ENCODE peak calls at places on chromosome 2, in four cellular contexts. C is MM.1S, G is cardiac muscle cell, M is tibial artery. T is an unnamed sample.

GRCh38 chr2:14427982-14428567 is 204.4 kb upstream of the LRATD1 start:
- DNase-seq in C (no peak), G (no peak), M (peak), T (no peak)

GRCh38 chr2:241777686-241778627 is 1.3 kb downstream of the GAL3ST2 start:
- DNase-seq in C (no peak), G (no peak), M (no peak), T (no peak)

GRCh38 chr2:72127401-72128058 is 20.1 kb downstream of the CYP26B1 start:
- DNase-seq in C (no peak), G (no peak), M (no peak), T (no peak)

GRCh38 chr2:208373460-208374089 is 33.0 kb upstream of the PTH2R start:
- DNase-seq in C (peak), G (peak), M (peak), T (peak)

GRCh38 chr2:8653485-8653884 is 28.4 kb upstream of the ID2 start:
- DNase-seq in C (no peak), G (no peak), M (peak), T (no peak)

GRCh38 chr2:224954980-224955379 is 87.3 kb downstream of the DOCK10 start:
- DNase-seq in C (no peak), G (no peak), M (no peak), T (no peak)

GRCh38 chr2:182522930-182523541 is 96.2 kb upstream of the PDE1A start:
- DNase-seq in C (no peak), G (no peak), M (no peak), T (no peak)

GRCh38 chr2:153100139-153100538 is 378.4 kb downstream of the RPRM start:
- DNase-seq in C (no peak), G (peak), M (no peak), T (no peak)

GRCh38 chr2:129862668-129863067 is 116.8 kb upstream of the RAB6C start:
- DNase-seq in C (no peak), G (no peak), M (no peak), T (no peak)

GRCh38 chr2:237590272-237591020 is at the start of gene RAB17:
- DNase-seq in C (no peak), G (no peak), M (no peak), T (no peak)

GRCh38 chr2:217010173-217010572 is 150.3 kb upstream of the TNP1 start:
- DNase-seq in C (no peak), G (no peak), M (no peak), T (no peak)

GRCh38 chr2:240284503-240285259 is 144.2 kb upstream of the OTOS start:
- DNase-seq in C (no peak), G (no peak), M (no peak), T (no peak)

GRCh38 chr2:233165895-233166661 is 85.4 kb upstream of the ATG16L1 start:
- DNase-seq in C (no peak), G (no peak), M (peak), T (no peak)

GRCh38 chr2:112692496-112692911 is 28.3 kb upstream of the NT5DC4 start:
- DNase-seq in C (peak), G (no peak), M (no peak), T (no peak)

GRCh38 chr2:43123486-43123885 is 102.9 kb downstream of the ZFP36L2 start:
- DNase-seq in C (no peak), G (no peak), M (no peak), T (no peak)

GRCh38 chr2:105761931-105762515 is 17.3 kb downstream of the NCK2 start:
- DNase-seq in C (no peak), G (no peak), M (no peak), T (no peak)

GRCh38 chr2:133525751-133526467 is 42.4 kb downstream of the NCKAP5 start:
- DNase-seq in C (no peak), G (no peak), M (no peak), T (no peak)

GRCh38 chr2:162676515-162676914 is 162.1 kb downstream of the KCNH7 start:
- DNase-seq in C (peak), G (no peak), M (no peak), T (no peak)

GRCh38 chr2:108621689-108622681 is 87.7 kb downstream of the LIMS1 start:
- DNase-seq in C (no peak), G (no peak), M (no peak), T (no peak)
- H3K4me3 ChIP-seq in C (peak), G (no peak), M (no peak), T (no peak)

DNA sequence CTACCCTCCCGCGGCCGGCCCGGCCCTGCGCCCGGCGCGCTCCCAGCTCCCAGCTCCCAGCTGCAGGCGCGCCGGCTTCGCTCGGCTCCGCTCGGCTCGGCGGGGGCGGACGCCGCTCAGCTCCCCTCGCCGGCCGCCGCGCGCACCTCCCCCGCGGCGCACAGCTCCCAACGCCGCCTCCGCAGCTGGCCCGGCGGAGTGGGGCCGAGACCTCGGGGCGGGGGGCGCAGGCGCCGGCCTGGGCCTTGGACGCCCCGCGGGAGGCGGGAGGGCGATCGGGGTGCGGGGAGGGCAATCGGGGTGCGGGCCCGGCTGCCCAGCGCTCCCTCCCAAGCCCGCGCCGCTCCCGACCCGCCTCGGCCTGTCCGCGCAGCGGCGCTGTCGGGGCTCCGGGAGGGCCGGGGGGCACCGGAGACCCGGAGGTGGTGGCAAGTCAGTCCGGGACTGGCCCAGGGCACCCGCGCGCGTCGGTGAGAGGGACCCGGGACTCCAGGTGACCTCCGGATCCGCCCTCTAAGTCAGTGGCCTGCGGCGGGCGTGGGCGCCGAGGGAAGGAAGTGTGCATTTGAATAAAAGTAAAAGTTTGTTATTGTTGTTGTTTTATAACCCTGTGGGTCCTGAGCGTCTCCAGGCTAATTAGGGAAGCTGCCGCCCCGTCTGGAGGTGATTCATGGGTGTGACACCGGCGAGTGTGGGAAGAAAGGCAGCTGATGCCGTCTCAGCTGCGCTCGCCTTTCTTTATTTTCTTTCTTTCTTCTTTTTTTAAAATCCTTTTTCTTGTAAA is at the start of gene CRACDL:
- DNase-seq in C (no peak), G (peak), M (no peak), T (no peak)
- TF ChIP-seq CTCF in C (no peak), G (no peak), M (no peak), T (no peak)

GRCh38 chr2:15974565-15975260 is 34.4 kb downstream of the MYCN start:
- DNase-seq in C (no peak), G (no peak), M (no peak), T (no peak)
- H3K4me3 ChIP-seq in C (no peak), G (no peak), M (no peak), T (no peak)

GRCh38 chr2:165558832-165559231 is 89.3 kb downstream of the CSRNP3 start:
- DNase-seq in C (no peak), G (no peak), M (no peak), T (no peak)
- TF ChIP-seq CTCF in C (peak), G (no peak), M (no peak), T (no peak)

DNA sequence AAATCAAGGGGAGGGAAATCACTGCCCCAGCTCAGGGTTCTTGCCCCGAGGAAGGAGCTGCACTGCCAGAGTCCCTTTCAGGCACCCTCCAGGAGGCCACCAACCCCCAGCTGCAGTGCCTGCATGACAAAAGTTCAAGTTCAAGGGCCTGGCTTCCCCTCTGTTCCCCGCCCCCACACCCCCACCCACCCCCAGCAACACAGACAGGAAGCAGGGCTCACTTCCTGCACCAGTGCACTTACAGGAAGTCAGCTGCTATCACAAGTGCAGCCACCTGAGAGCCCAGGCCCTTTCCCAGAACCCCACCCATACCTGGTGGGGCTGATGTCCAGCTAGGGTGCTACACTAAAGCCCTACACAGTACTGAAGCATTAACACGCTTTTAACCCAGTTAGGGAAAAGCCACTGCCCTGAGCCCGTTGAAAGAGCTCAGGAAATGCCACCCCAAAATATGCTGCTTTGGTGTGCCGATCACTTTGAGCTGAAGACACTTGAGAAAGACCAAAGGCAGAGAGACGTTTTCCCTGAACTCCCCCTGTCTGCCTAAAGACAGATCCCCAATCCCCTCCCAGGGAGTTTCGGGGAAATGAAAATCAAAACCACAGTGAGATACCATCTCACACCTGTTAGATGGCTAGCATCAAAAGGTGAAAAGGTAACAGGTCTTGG is 109.9 kb upstream of the CAB39 start:
- DNase-seq in C (peak), G (no peak), M (no peak), T (no peak)
- H3K4me3 ChIP-seq in C (no peak), G (no peak), M (no peak), T (no peak)

DNA sequence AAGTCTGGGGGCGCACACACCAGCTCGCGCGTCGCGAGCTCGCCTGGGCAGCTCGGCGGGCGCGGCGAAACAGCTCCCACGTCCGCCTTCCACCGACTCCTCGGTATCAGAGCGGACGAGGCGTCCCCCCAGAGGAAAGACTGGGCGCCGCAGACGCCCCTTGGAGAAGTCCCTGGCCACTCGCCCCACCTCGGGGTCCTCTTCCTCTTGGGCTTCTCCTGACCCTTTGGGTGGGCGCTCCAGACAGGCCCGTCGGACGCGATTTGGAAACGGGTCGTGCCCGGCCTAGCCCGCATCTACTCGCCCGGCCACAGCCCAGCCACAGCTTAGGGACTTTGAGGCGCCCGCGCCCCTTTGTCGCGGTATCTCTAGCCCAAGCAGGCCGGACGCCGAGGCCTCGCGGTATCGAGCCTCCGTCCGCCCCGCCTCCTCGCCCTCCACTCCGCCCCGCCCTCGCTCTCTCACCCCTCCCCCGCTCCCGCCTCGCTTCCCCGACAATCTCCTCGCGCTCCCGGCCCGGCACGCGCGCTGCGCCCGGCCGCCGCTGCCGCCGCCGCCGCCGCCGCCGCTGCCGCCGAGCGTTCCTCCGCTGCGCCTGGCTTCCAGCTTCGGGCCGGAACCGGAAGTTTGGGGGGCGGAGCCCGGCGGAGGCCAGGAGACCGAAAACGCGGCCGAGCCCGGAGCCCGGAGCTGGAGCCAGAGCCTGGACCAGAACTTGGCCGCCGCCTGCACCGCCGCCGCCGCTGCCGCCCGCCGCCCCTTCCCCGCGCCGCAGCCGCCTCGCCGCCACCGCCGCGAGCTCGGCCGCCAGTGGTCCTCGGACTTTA is 752 bp upstream of the ACVR2A start:
- DNase-seq in C (peak), G (peak), M (peak), T (peak)
- TF ChIP-seq CTCF in C (no peak), G (peak), M (no peak), T (peak)

GRCh38 chr2:64455545-64455944 is 1.6 kb downstream of the LGALSL start:
- DNase-seq in C (no peak), G (no peak), M (no peak), T (no peak)
- H3K4me3 ChIP-seq in C (no peak), G (peak), M (peak), T (no peak)

GRCh38 chr2:1051075-1051474 is 100.4 kb downstream of the SNTG2 start:
- DNase-seq in C (no peak), G (no peak), M (no peak), T (no peak)
- TF ChIP-seq CTCF in C (no peak), G (peak), M (no peak), T (no peak)

DNA sequence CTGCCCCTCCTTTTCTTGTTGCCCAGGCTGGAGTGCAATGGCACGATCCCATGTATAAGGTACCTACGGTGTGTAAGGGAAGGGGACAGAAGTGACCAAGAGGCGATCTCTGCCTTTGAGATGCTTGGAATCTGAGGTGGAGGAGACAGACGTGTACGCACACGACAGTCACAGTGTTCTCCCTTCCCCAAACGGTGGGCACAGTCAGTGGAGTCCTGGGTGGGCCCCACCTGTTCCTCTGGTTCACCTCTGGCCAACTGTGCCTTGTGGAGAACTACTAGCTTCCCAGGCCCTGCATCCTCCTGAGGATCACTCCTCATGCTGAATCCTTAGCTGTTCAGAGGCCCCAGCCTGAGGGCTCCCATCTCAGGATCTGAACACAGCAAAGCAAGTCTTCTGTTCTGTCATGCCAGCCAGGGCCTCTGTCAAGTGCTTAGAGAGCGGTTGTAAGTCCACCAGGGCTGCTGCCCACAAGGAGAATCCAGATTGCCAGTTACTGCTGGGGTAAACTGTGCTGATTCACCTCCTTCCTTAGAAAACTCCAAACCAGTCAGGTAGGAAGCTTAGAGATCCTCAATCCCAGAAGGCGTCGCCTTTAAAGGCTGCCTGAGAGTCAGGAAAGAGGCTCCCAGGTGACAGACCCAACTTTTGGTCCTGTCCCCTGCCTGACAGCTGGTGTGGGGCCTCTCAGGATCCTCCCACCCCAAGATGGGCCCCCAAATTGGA is 1.6 kb downstream of the SLC35F6 start:
- DNase-seq in C (no peak), G (no peak), M (no peak), T (no peak)
- H3K4me3 ChIP-seq in C (no peak), G (no peak), M (peak), T (no peak)

GRCh38 chr2:100726866-100727265 is 93.1 kb upstream of the NPAS2 start:
- DNase-seq in C (no peak), G (no peak), M (no peak), T (no peak)

GRCh38 chr2:100731535-100731981 is 88.4 kb upstream of the NPAS2 start:
- DNase-seq in C (no peak), G (no peak), M (no peak), T (no peak)

GRCh38 chr2:100733344-100734187 is 86.4 kb upstream of the NPAS2 start:
- DNase-seq in C (no peak), G (peak), M (peak), T (peak)

GRCh38 chr2:100736121-100736915 is 83.6 kb upstream of the NPAS2 start:
- DNase-seq in C (no peak), G (no peak), M (no peak), T (no peak)

GRCh38 chr2:100730290-100730868 is 89.6 kb upstream of the NPAS2 start:
- DNase-seq in C (peak), G (peak), M (peak), T (peak)
- TF ChIP-seq CTCF in C (peak), G (peak), M (peak), T (peak)